ENCODE peak calls at places on chromosomes 5 and 9, in ten cellular contexts. O, Q, K, G, W, J, Z, R, U and D are unnamed samples.

GRCh38 chr5:127343866-127344265 is 53.3 kb downstream of the MEGF10 start:
- DNase-seq in J (no peak), O (no peak), Q (no peak), R (no peak), U (no peak), G (no peak), Z (no peak), K (no peak), W (no peak), D (no peak)

GRCh38 chr9:132498811-132499210 is 83.6 kb upstream of the BARHL1 start:
- DNase-seq in O (no peak), R (no peak), Q (no peak), U (no peak), Z (no peak), K (no peak), J (no peak), W (no peak), G (peak; percentile 30), D (no peak)

GRCh38 chr5:158635565-158635964 is 464.2 kb downstream of the EBF1 start:
- DNase-seq in W (no peak), U (no peak), R (no peak), K (peak; percentile 2), Q (no peak), G (no peak), J (no peak), Z (no peak), O (no peak), D (no peak)

GRCh38 chr5:82480331-82480730 is 202.2 kb upstream of the RPS23 start:
- DNase-seq in G (no peak), Q (peak; percentile 67), U (no peak), R (no peak), K (no peak), O (no peak), Z (no peak), J (no peak), W (no peak), D (no peak)

GRCh38 chr5:79464695-79465332 is 49.1 kb downstream of the HOMER1 start:
- DNase-seq in Q (peak; percentile 9), W (no peak), O (no peak), G (no peak), K (peak; percentile 46), R (peak; percentile 53), J (no peak), U (no peak), Z (no peak), D (peak; percentile 51)

GRCh38 chr9:124661184-124661755 is 109.8 kb downstream of the NR6A1 start:
- DNase-seq in W (no peak), Z (no peak), J (no peak), Q (peak; percentile 22), O (no peak), K (no peak), U (no peak), G (no peak), R (no peak), D (peak; percentile 35)

GRCh38 chr5:54360089-54360488 is 49.7 kb upstream of the ARL15 start:
- DNase-seq in J (no peak), W (no peak), G (no peak), Q (peak; percentile 78), R (no peak), U (no peak), K (no peak), O (no peak), Z (no peak), D (no peak)

GRCh38 chr5:150649108-150649827 is 8.8 kb downstream of the SYNPO start:
- DNase-seq in Q (no peak), U (no peak), J (peak; percentile 12), W (no peak), K (no peak), O (no peak), G (no peak), Z (peak; percentile 45), R (no peak), D (no peak)

GRCh38 chr5:71586052-71586940 is 844 bp upstream of the MCCC2 start:
- DNase-seq in G (no peak), K (peak; percentile 76), Z (no peak), R (no peak), W (no peak), Q (no peak), J (no peak), U (no peak), O (peak; percentile 80), D (peak; percentile 55)

GRCh38 chr9:116842658-116843057 is 155.6 kb downstream of the TRIM32 start:
- DNase-seq in Q (no peak), W (no peak), G (peak; percentile 77), O (peak; percentile 84), J (peak; percentile 76), U (no peak), R (no peak), Z (no peak), K (no peak), D (no peak)

GRCh38 chr9:5866276-5866675 is 24.4 kb upstream of the MLANA start:
- DNase-seq in W (no peak), K (no peak), Z (no peak), R (no peak), O (no peak), J (no peak), U (no peak), G (no peak), Q (no peak), D (no peak)

GRCh38 chr9:134568116-134568515 is 73.5 kb upstream of the COL5A1 start:
- DNase-seq in W (no peak), O (peak; percentile 90), K (no peak), J (no peak), R (no peak), Q (no peak), U (no peak), G (no peak), Z (peak; percentile 2), D (no peak)

GRCh38 chr9:129338701-129339445 is 160.8 kb upstream of the IER5L start:
- DNase-seq in O (no peak), R (peak; percentile 44), W (no peak), J (no peak), K (no peak), Z (no peak), G (no peak), Q (no peak), U (no peak), D (no peak)

GRCh38 chr5:142280066-142281011 is 44.5 kb downstream of the SPRY4 start:
- DNase-seq in U (no peak), O (no peak), Z (no peak), G (peak; percentile 69), J (no peak), K (no peak), W (no peak), R (peak; percentile 71), Q (peak; percentile 85), D (peak; percentile 44)

DNA sequence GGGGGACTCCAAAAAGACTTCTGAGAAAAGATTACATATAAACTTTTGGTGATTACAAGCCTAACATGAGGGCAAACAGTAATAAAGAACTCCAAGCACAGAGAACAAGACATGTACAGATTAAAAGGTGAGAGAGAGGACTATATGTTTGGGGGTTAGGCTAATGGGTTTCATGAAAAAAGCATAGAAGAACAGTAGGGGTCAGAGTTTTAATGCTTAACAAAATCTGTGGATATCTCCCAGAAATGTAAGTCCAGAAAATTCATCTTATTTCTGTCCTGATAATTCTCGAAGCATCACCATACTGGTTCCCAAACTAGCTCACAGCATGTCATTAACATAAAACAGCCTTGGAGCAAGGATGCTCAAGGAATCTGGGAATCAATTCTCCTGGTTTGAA is 137.2 kb downstream of the ARRDC3 start:
- DNase-seq in O (no peak), R (no peak), Z (no peak), Q (no peak), K (no peak), G (no peak), W (no peak), J (no peak), U (no peak), D (no peak)
- TF ChIP-seq CTCF in O (no peak), R (no peak), Z (no peak), Q (no peak), K (no peak), G (no peak), W (peak; percentile 5), J (no peak), U (no peak), D (no peak)

GRCh38 chr5:139881145-139881733 is 85.6 kb downstream of the PSD2 start:
- DNase-seq in O (no peak), R (no peak), G (no peak), Z (no peak), U (no peak), Q (no peak), K (no peak), W (no peak), J (no peak), D (no peak)
- TF ChIP-seq CTCF in O (no peak), R (no peak), G (no peak), Z (no peak), U (no peak), Q (no peak), K (no peak), W (no peak), J (no peak), D (no peak)

GRCh38 chr5:138752951-138753793 is at the start of gene CTNNA1:
- DNase-seq in Q (peak; percentile 45), O (peak; percentile 94), Z (peak; percentile 49), G (peak; percentile 87), U (no peak), K (peak; percentile 78), W (no peak), J (peak; percentile 77), R (peak; percentile 69), D (peak; percentile 72)

GRCh38 chr5:138755084-138755748 is 2.0 kb downstream of the CTNNA1 start:
- DNase-seq in R (no peak), Q (no peak), Z (no peak), G (no peak), K (peak; percentile 78), W (no peak), O (no peak), J (no peak), U (no peak), D (no peak)

GRCh38 chr5:138754699-138755057 is 1.5 kb downstream of the CTNNA1 start:
- DNase-seq in Z (no peak), G (no peak), R (no peak), K (no peak), O (no peak), Q (peak; percentile 56), J (no peak), U (no peak), W (no peak), D (no peak)

GRCh38 chr5:138753794-138754698 is 821 bp downstream of the CTNNA1 start:
- DNase-seq in R (peak; percentile 84), Z (peak; percentile 70), U (no peak), G (peak; percentile 61), K (peak; percentile 63), J (peak; percentile 65), Q (peak; percentile 86), O (peak; percentile 96), W (no peak), D (peak; percentile 63)

GRCh38 chr5:138752341-138752950 is 779 bp upstream of the CTNNA1 start:
- DNase-seq in Q (no peak), K (no peak), G (peak; percentile 36), O (no peak), Z (no peak), W (no peak), U (no peak), R (peak; percentile 72), J (no peak), D (peak; percentile 35)
- TF ChIP-seq CTCF in Q (no peak), K (no peak), G (no peak), O (no peak), Z (no peak), W (no peak), U (no peak), R (peak; percentile 38), J (no peak), D (no peak)

DNA sequence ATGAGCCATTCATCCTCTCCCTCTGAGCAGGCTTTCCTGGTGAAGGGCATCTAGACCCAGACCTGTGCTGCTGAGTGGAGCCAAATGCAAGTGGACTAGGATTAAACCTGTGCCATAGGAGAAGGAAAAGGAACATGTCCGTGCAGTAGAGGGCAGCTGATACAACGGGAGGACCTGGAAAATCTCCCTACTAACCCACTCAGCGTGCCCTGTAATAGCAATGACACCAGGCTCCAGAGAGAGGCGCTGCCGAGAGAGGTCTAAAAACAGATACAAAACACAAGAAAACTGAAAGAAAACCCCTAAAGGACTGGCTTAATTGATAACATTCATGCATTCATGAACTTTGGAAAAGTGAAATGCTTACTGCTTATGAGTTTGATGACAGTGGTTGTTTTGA is 60.8 kb downstream of the PFDN1 start:
- DNase-seq in K (no peak), O (no peak), Z (no peak), J (peak; percentile 49), R (peak; percentile 37), Q (no peak), U (no peak), G (peak; percentile 50), W (no peak), D (no peak)
- TF ChIP-seq CTCF in K (no peak), O (no peak), Z (no peak), J (no peak), R (no peak), Q (peak; percentile 21), U (no peak), G (no peak), W (no peak), D (peak; percentile 17)